ENCODE peak calls at places on chromosomes 11 and 22, in four cellular contexts. M is K562, W is HepG2, X is HCT116. N is an unnamed sample. For H3K27me3, the result is how much of the 10 kb centered on the place peaks cover.

GRCh38 chr11:21414928-21415327 is 745.5 kb downstream of the NELL1 start:
- DNase-seq in M (no peak), W (no peak), X (no peak), N (no peak)

GRCh38 chr11:62556872-62557631 is 10.4 kb upstream of the AHNAK start:
- DNase-seq in M (no peak), W (no peak), X (no peak), N (no peak)

GRCh38 chr11:127000291-127000968 is at the start of gene KIRREL3:
- DNase-seq in M (no peak), W (no peak), X (no peak), N (no peak)

GRCh38 chr11:44979536-44980399 is 29.1 kb upstream of the TP53I11 start:
- DNase-seq in M (no peak), W (no peak), X (peak), N (peak)

GRCh38 chr11:114152785-114153184 is 93.3 kb downstream of the ZBTB16 start:
- DNase-seq in M (no peak), W (no peak), X (no peak), N (no peak)

GRCh38 chr11:6735306-6735705 is 36.5 kb downstream of the OR2AG2 start:
- DNase-seq in M (no peak), W (no peak), X (no peak), N (no peak)

GRCh38 chr11:70071996-70072395 is 6.1 kb upstream of the ANO1 start:
- DNase-seq in M (no peak), W (no peak), X (no peak), N (no peak)

GRCh38 chr11:18564149-18564548 is 24.4 kb downstream of the UEVLD start:
- DNase-seq in M (no peak), W (no peak), X (no peak), N (no peak)

GRCh38 chr11:123473941-123474668 is 44.0 kb downstream of the GRAMD1B start:
- DNase-seq in M (no peak), W (no peak), X (no peak), N (no peak)

GRCh38 chr22:25357056-25357455 is 137.6 kb downstream of the CRYBB2 start:
- DNase-seq in M (no peak), W (no peak), X (no peak), N (no peak)

GRCh38 chr11:118232659-118233058 is 7.8 kb upstream of the JAML start:
- DNase-seq in M (no peak), W (peak), X (peak), N (no peak)

GRCh38 chr22:36853407-36854099 is 7.3 kb upstream of the NCF4 start:
- DNase-seq in M (peak), W (peak), X (peak), N (no peak)

GRCh38 chr11:69919659-69920499 is 100.7 kb upstream of the FGF3 start:
- DNase-seq in M (no peak), W (no peak), X (no peak), N (no peak)

GRCh38 chr11:17412488-17413180 is 24.2 kb upstream of the KCNJ11 start:
- DNase-seq in M (no peak), W (no peak), X (no peak), N (no peak)

GRCh38 chr11:12829536-12830314 is 155.5 kb downstream of the TEAD1 start:
- DNase-seq in M (no peak), W (no peak), X (no peak), N (no peak)

GRCh38 chr22:46008291-46008690 is 31.3 kb upstream of the WNT7B start:
- DNase-seq in M (no peak), W (no peak), X (no peak), N (no peak)

GRCh38 chr11:9748361-9748970 is 84.6 kb downstream of the SWAP70 start:
- DNase-seq in M (peak), W (peak), X (peak), N (peak)

GRCh38 chr11:67405196-67405567 is 1.3 kb downstream of the TBC1D10C start:
- DNase-seq in M (no peak), W (no peak), X (no peak), N (no peak)

GRCh38 chr11:85666687-85667086 is 1.8 kb upstream of the CREBZF start:
- DNase-seq in M (no peak), W (peak), X (no peak), N (no peak)

GRCh38 chr11:43948341-43949185 is 6.1 kb downstream of the C11orf96 start:
- DNase-seq in M (no peak), W (no peak), X (no peak), N (no peak)

GRCh38 chr11:86442420-86442819 is 67.7 kb downstream of the CCDC81 start:
- DNase-seq in M (no peak), W (no peak), X (no peak), N (no peak)

DNA sequence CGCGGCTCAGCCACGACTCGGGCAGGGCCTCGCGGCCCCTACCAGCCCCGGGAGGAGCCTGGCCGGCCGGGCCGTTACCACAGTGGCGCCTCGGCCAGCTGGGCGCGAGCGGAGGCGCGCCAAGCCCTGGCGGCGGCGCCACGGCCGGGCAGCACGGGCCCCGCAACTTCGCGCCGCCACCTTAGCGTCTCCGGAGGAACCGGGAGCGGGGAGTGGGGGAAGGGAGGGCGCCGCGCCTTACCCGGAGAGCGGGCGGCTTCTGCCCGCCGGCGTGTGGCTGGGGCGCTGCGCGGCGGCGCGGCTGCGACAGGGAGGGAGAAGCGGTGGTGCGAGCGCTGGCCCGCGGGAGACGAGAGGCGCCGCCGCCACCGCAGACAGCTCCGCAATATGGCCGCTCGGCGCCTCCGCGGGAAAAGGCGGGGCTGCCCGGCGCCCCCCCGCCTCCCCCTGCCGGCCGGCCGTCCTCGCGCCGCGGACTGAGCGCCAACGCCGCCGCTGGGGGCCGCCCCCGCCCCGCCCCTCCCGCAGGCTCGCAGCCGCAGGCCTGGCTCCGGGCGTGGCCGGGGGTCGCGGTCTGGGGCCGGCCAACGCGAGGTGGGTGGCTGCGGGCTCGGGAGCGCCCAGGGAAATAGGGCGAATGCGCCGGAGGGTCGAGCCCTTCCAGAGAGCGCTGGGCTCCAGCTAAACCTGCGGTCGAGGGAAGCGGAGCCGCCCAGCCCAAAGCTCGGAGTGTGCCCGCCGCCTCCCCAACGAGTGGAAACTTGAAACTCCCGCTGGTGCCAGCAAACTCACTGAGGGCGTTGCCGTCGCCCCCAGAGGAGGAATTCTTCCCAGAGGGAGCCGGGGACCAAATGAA is at the start of gene RDX:
- DNase-seq in M (peak), W (peak), X (peak), N (no peak)
- TF ChIP-seq POLR2AphosphoS5 in M (peak), W (no peak), X (peak), N (peak)

GRCh38 chr11:2235588-2236326 is 34.6 kb downstream of the ASCL2 start:
- DNase-seq in M (no peak), W (no peak), X (no peak), N (no peak)

GRCh38 chr11:2229713-2230297 is 40.6 kb downstream of the ASCL2 start:
- DNase-seq in M (no peak), W (no peak), X (no peak), N (no peak)

GRCh38 chr11:2237457-2238238 is 32.7 kb downstream of the ASCL2 start:
- DNase-seq in M (no peak), W (no peak), X (no peak), N (no peak)

GRCh38 chr11:2233693-2234455 is 36.5 kb downstream of the ASCL2 start:
- DNase-seq in M (no peak), W (no peak), X (no peak), N (no peak)

GRCh38 chr11:2234963-2235362 is 35.4 kb downstream of the ASCL2 start:
- DNase-seq in M (no peak), W (no peak), X (no peak), N (no peak)
- H3K27me3 ChIP-seq in M (under half), W (under half), X (under half), N (under half)

DNA sequence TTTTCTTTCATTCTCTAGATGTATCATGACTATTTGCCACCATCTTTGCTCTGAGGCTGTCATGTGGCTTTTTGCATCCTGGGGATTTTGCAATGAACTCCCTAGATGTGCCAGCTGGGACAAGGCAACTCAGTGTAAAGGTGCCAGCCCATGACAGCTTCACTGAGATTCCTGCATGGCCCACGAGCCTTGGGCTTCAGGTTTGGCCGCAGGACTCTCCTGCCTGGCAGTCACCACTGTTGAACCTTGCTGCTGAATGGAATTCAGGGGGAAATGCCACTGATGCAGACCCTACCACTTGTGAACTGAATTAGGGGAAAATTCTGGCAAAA is 385.2 kb downstream of the SOX6 start:
- DNase-seq in M (no peak), W (no peak), X (no peak), N (no peak)
- TF ChIP-seq TCF7L2 in M (no peak), W (no peak), X (no peak), N (no peak)

GRCh38 chr22:23539135-23539838 is 40.8 kb downstream of the IGLL1 start:
- DNase-seq in M (peak), W (peak), X (peak), N (peak)
- TF ChIP-seq POLR2AphosphoS5 in M (no peak), W (no peak), X (no peak), N (no peak)

GRCh38 chr11:121561240-121561639 is 108.5 kb upstream of the SORL1-AS1 start:
- DNase-seq in M (no peak), W (no peak), X (no peak), N (no peak)
- H3K27me3 ChIP-seq in M (under half), W (under half), X (under half), N (under half)

DNA sequence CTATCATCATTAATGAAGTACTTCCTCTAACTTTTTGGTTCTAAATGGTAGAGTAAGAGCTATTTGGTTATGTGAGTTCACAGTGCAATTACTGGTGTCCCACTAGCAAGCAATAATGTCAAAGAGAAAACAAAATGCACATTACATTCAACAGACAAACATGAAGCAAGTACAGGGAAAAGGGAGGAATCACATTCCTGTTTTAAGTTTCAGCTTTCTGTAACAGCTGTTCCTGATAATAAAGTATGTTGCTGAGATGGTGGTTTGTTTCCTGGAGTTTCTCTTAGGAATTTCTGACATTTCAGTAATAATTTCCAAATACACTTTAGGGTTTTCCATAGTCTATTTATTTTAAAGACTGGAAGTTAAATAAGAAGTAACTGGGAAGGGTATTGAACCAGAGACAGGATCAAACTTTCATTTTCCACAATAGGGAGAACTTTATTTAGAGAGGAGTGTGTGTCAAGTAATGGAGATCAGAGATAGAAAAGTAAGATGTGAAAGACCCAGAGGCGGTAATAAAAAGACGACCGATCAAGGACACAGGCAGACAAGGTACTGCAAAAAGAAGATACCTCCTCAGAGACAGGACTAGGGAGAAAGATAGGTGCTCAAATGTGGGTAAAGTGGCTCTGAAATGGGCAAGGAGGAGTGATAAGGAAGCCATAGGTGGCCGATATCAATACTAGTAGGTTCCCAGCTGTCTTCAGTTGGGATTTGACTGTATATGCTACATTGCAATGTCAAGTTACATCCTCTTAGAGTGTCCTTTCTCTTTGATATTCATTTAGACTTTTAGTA is 20.8 kb upstream of the CLNS1A start:
- DNase-seq in M (peak), W (no peak), X (no peak), N (no peak)
- TF ChIP-seq TCF7L2 in M (no peak), W (no peak), X (no peak), N (no peak)

GRCh38 chr22:40193429-40194421 is 16.0 kb downstream of the TNRC6B start:
- DNase-seq in M (no peak), W (no peak), X (no peak), N (no peak)

GRCh38 chr22:40199852-40200251 is 22.1 kb downstream of the TNRC6B start:
- DNase-seq in M (no peak), W (no peak), X (no peak), N (no peak)

GRCh38 chr22:40199223-40199622 is 21.5 kb downstream of the TNRC6B start:
- DNase-seq in M (no peak), W (no peak), X (no peak), N (no peak)

GRCh38 chr22:40194656-40195055 is 16.9 kb downstream of the TNRC6B start:
- DNase-seq in M (no peak), W (no peak), X (no peak), N (no peak)

DNA sequence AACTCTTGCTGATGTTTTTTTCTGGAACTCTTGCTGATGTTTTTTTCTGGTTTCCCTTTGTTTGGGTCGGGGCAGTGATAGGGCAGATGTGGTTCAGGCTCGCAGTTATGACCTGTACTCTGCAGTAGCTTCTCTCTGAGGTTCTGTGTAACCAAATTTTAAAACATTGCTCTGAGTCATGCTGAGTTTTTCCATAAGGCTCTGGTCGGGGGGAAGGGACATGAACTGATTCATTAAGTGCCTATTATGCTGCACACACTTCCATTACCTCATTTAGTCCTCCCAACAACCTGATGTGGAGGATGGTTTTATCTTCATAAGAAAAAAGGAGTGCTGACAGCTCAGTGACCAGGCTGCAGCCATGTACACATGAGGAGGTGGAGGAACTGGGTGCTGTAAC is 18.9 kb downstream of the TNRC6B start:
- DNase-seq in M (no peak), W (no peak), X (no peak), N (no peak)
- TF ChIP-seq POLR2AphosphoS5 in M (no peak), W (no peak), X (no peak), N (no peak)

GRCh38 chr11:82731691-82732277 is 1.9 kb downstream of the FAM181B start:
- DNase-seq in M (no peak), W (no peak), X (no peak), N (no peak)

GRCh38 chr11:82734120-82734479 is 436 bp upstream of the FAM181B start:
- DNase-seq in M (no peak), W (no peak), X (no peak), N (no peak)

GRCh38 chr11:82732734-82733443 is 775 bp downstream of the FAM181B start:
- DNase-seq in M (peak), W (no peak), X (no peak), N (no peak)

GRCh38 chr11:82733444-82734119 is at the start of gene FAM181B:
- DNase-seq in M (peak), W (no peak), X (no peak), N (no peak)

DNA sequence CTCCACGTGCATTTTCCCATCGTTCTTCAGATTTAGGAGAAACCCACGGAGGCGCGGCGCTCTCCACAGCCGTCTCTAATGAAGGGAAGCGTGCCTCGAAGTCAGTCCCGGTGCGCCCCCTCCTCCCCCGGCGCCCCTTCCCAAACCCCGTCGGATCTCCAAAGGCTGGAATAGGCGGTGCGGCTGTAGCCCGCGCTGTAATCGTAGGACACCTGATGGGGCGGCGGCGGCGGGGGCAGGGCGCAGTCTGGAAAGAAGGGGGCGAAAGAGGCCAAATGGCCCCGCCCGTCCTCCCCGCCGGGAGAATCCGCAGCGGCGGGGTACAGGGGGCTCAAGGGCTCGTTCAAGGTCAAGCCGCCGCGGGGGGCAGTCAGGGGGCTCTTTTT is 1.3 kb downstream of the FAM181B start:
- DNase-seq in M (no peak), W (no peak), X (no peak), N (no peak)
- H3K27me3 ChIP-seq in M (under half), W (under half), X (under half), N (under half)

N was measured in Panc1.